ENCODE peak calls at places on chromosome 1, in four cellular contexts. T is GM12878, I is GM12891, X is K562. N is an unnamed sample.

GRCh38 chr1:18140411-18140810 is 32.8 kb downstream of the IGSF21 start:
- DNase-seq in T (no peak), I (no peak), X (no peak), N (no peak)

GRCh38 chr1:18908911-18909771 is 6.8 kb upstream of the ALDH4A1 start:
- DNase-seq in X (peak), I (no peak), T (no peak), N (no peak)

GRCh38 chr1:31707711-31708110 is 3.9 kb upstream of the COL16A1 start:
- DNase-seq in X (no peak), T (peak), I (no peak), N (no peak)

GRCh38 chr1:243433737-243434370 is 178.0 kb downstream of the SDCCAG8 start:
- DNase-seq in I (no peak), X (no peak), T (no peak), N (no peak)

GRCh38 chr1:29355375-29355774 is 119.1 kb downstream of the PTPRU start:
- DNase-seq in X (no peak), I (no peak), T (no peak), N (no peak)

GRCh38 chr1:201675143-201675542 is 136.2 kb downstream of the NAV1 start:
- DNase-seq in I (no peak), X (no peak), T (no peak), N (no peak)

GRCh38 chr1:188904201-188904600 is 1573.5 kb downstream of the BRINP3 start:
- DNase-seq in T (no peak), I (no peak), X (no peak), N (no peak)

GRCh38 chr1:69913967-69914366 is 291.4 kb downstream of the LRRC40 start:
- DNase-seq in X (no peak), T (no peak), I (no peak), N (no peak)

GRCh38 chr1:53079251-53079650 is 17.2 kb downstream of the PODN start:
- DNase-seq in X (no peak), I (no peak), T (no peak), N (no peak)

GRCh38 chr1:3695326-3696217 is 43.3 kb downstream of the TP73 start:
- DNase-seq in X (peak), T (no peak), I (peak), N (no peak)

GRCh38 chr1:76254165-76255043 is 179.9 kb downstream of the ST6GALNAC3 start:
- DNase-seq in X (no peak), T (no peak), I (no peak), N (no peak)

GRCh38 chr1:53266038-53266437 is 27.7 kb upstream of the MAGOH start:
- DNase-seq in I (no peak), T (no peak), X (peak), N (no peak)

GRCh38 chr1:164754088-164754600 is 195.2 kb downstream of the PBX1 start:
- DNase-seq in X (no peak), T (no peak), I (no peak), N (no peak)

GRCh38 chr1:212465311-212465710 is 32.6 kb downstream of the NENF start:
- DNase-seq in T (no peak), X (no peak), I (no peak), N (no peak)

GRCh38 chr1:200184196-200184595 is 156.7 kb downstream of the NR5A2 start:
- DNase-seq in T (no peak), I (no peak), X (no peak), N (peak)

GRCh38 chr1:110668523-110668922 is 6.2 kb downstream of the KCNA3 start:
- DNase-seq in X (no peak), I (no peak), T (no peak), N (no peak)

GRCh38 chr1:66253330-66253921 is 280.5 kb upstream of the SGIP1 start:
- DNase-seq in I (no peak), X (peak), T (peak), N (peak)

GRCh38 chr1:53385276-53385932 is 57.5 kb upstream of the LRP8 start:
- DNase-seq in I (no peak), X (no peak), T (no peak), N (no peak)

GRCh38 chr1:47502746-47503370 is 65.0 kb downstream of the FOXD2 start:
- DNase-seq in X (no peak), T (no peak), I (no peak), N (no peak)

GRCh38 chr1:63264161-63264560 is 58.2 kb upstream of the FOXD3 start:
- DNase-seq in I (no peak), X (no peak), T (no peak), N (no peak)

GRCh38 chr1:46394108-46394871 is at the start of gene FAAH:
- DNase-seq in X (peak), T (no peak), I (no peak), N (no peak)

GRCh38 chr1:155324717-155325595 is 4.3 kb downstream of the RUSC1 start:
- DNase-seq in I (peak), T (no peak), X (peak), N (no peak)

GRCh38 chr1:11495579-11495978 is 16.6 kb downstream of the DISP3 start:
- DNase-seq in X (no peak), I (no peak), T (no peak), N (no peak)

GRCh38 chr1:56526571-56527174 is 52.7 kb downstream of the PLPP3 start:
- DNase-seq in T (peak), I (no peak), X (no peak), N (no peak)

GRCh38 chr1:44643721-44644330 is 30.5 kb downstream of the TMEM53 start:
- DNase-seq in I (no peak), T (no peak), X (no peak), N (no peak)

GRCh38 chr1:205430631-205431305 is 8.9 kb upstream of the LEMD1 start:
- DNase-seq in I (no peak), X (peak), T (peak), N (no peak)

GRCh38 chr1:10663668-10664035 is 132.8 kb downstream of the CASZ1 start:
- DNase-seq in X (no peak), I (no peak), T (no peak), N (no peak)

GRCh38 chr1:2786329-2787162 is 14.9 kb downstream of the TTC34 start:
- DNase-seq in I (peak), T (no peak), X (peak), N (peak)

GRCh38 chr1:245751671-245752070 is 596.9 kb downstream of the KIF26B start:
- DNase-seq in X (no peak), T (no peak), I (no peak), N (no peak)

GRCh38 chr1:100979652-100980051 is 45.9 kb downstream of the DPH5 start:
- DNase-seq in T (no peak), X (no peak), I (no peak), N (no peak)

GRCh38 chr1:84689514-84690396 is 506 bp downstream of the SSX2IP start:
- DNase-seq in I (no peak), T (no peak), X (peak), N (no peak)
- TF ChIP-seq SPI1 in I (no peak), T (no peak), X (no peak), N (no peak)

DNA sequence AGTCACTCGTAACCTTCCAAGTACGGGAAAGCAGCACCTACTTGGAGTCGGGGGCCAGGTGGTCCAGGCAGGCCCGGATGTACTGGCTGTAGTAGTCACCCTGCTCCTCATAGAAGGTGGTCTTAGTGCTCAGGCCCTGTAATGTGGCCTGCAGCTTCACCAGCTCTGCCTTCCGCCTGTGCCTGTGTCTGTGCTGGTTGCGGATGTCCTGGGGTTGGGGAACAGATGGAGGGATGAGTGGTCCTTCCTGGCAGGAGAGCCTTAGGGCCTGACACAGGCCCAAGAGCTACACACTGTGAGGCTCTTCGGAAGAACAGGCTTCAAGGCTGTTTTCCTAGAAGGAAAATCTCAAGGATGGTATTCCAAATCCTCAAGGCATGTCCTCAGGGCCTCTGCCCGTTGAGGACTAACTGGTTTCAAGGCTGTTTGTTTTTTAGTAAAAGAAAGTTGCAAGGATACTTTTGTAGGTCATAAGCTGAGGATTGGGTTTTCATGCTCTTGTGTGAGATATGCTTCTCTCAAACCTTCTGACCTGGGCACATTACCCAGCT is 28.4 kb upstream of the MEF2D start:
- DNase-seq in X (no peak), I (no peak), T (no peak), N (no peak)
- TF ChIP-seq SPI1 in X (no peak), I (no peak), T (no peak), N (no peak)

DNA sequence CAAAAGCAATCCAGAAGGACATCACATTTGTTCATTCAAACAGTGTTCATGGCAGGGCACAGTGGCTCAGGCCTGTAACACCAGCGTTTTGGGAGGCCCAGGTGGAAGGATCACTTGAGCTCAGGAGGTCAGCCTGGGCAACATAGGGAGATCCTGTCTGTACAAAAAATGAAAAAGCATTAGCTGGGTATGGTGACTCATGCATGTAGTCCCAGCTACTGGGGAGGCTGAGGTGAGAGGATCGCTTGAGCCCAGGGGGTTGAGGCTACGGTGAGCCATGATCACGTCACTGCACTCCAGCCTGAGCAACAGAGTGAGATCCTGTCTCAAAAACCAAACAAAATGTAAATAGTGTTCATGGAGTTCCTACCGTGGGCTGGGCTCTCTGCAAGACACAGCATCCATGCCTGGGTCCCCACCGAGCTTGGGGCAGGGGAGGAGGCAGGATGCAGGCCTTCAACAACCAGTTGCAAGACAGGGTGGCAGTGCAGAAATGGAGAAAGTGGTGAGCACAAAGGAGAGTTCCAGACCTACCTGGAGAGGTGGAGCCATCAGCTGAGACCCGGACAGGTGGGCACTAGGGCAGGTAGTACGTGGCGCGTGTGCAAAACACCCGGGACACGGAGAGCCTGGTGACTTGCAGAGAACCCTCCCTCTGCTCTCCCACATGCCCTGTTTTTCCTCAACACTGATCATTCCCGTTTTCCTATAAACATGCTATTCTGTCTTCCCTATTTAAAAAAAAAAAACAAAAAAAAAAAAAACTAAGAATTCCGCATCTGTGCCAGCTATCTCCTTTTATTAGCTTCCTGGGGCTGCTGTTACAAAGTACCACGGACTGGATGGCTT is 138.9 kb downstream of the TOMM20 start:
- DNase-seq in I (no peak), X (no peak), T (no peak), N (no peak)
- TF ChIP-seq SPI1 in I (no peak), X (no peak), T (no peak), N (no peak)

GRCh38 chr1:239363920-239364319 is 22.4 kb upstream of the CHRM3 start:
- DNase-seq in X (no peak), I (no peak), T (no peak), N (peak)
- TF ChIP-seq SPI1 in X (no peak), I (no peak), T (no peak), N (peak)

GRCh38 chr1:7538033-7538432 is 233.1 kb upstream of the VAMP3 start:
- DNase-seq in X (no peak), I (no peak), T (no peak), N (no peak)
- TF ChIP-seq SPI1 in X (no peak), I (no peak), T (no peak), N (no peak)

GRCh38 chr1:99969260-99969728 is 502 bp upstream of the SLC35A3 start:
- DNase-seq in T (no peak), I (peak), X (peak), N (no peak)
- TF ChIP-seq SPI1 in T (no peak), I (no peak), X (no peak), N (no peak)

GRCh38 chr1:184299796-184300195 is 87.0 kb upstream of the C1orf21 start:
- DNase-seq in T (no peak), X (no peak), I (no peak), N (no peak)

GRCh38 chr1:184298321-184299052 is 88.3 kb upstream of the C1orf21 start:
- DNase-seq in X (no peak), I (no peak), T (no peak), N (no peak)

GRCh38 chr1:184300446-184300845 is 86.4 kb upstream of the C1orf21 start:
- DNase-seq in X (no peak), I (no peak), T (no peak), N (no peak)

GRCh38 chr1:184297244-184297750 is 89.5 kb upstream of the C1orf21 start:
- DNase-seq in I (no peak), T (no peak), X (no peak), N (no peak)

DNA sequence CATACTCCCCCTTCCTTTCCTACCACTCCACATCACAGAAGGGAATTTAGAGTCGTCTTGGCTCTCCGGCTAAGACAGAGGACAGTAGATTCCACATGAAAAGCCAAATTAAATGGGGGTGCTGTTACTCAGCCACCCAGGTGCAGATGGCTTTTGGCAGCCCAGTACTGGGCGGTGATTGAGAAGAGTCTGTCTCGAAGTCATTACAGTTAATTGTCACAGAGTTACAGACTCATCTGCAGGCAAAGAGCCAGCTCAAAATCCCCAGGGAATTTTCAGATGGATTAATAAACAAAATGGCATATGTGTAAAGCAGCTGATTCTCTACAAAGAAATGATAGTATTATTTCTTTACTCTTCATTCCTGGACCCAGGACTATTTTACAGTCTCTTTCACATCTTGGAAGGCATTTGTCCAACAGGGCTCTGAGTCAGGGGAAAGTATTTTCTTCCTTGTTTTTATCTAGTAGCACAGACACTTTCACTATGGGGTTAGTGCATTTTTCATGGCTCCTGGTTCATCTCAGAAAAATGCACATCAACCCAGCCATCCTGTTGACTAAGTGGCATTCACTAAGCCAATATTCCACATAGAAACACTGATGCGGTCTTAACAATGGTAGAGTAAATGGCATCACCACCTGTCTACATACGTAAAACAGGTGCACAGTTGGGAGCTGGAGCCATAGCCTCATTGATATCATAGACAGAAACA is 87.6 kb upstream of the C1orf21 start:
- DNase-seq in I (no peak), X (no peak), T (no peak), N (no peak)
- TF ChIP-seq SPI1 in I (no peak), X (no peak), T (no peak), N (no peak)

DNA sequence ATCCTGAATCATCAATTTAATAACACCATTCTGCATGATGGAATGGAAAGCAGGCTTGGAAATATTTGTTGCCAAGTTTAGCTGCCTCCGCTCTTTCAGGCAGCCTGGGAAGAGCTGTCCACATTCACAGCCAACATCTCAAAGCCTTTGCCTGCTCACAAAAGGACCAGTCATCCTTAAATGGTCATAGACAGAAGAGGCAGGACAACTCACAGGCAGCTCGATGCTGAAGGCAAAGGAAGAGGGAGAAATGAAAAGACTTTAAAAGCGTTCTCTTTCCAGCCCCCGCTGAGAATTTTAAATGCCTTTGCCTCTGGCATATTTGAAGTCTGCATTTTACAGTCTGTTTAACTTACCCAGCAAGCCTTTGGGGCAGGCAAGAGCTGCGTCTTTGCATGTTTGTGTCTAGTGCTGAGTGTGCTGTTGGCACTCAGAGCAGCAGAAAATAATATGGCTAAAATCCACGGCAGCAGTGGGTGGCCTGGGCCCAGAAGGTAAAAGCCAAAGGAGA is 68.9 kb downstream of the NMNAT2 start:
- DNase-seq in I (no peak), X (no peak), T (no peak), N (no peak)
- TF ChIP-seq SPI1 in I (no peak), X (no peak), T (no peak), N (no peak)

GRCh38 chr1:91584866-91585265 is 84.2 kb downstream of the CDC7 start:
- DNase-seq in T (no peak), X (no peak), I (no peak), N (no peak)
- TF ChIP-seq SPI1 in T (no peak), X (no peak), I (no peak), N (no peak)

GRCh38 chr1:176560681-176561080 is 97.7 kb downstream of the PAPPA2 start:
- DNase-seq in I (no peak), X (no peak), T (no peak), N (no peak)

GRCh38 chr1:176552217-176552974 is 89.4 kb downstream of the PAPPA2 start:
- DNase-seq in X (no peak), T (no peak), I (no peak), N (no peak)

GRCh38 chr1:176557543-176558258 is 94.7 kb downstream of the PAPPA2 start:
- DNase-seq in I (no peak), X (no peak), T (no peak), N (no peak)

GRCh38 chr1:176559474-176560390 is 96.8 kb downstream of the PAPPA2 start:
- DNase-seq in I (peak), T (no peak), X (peak), N (peak)

DNA sequence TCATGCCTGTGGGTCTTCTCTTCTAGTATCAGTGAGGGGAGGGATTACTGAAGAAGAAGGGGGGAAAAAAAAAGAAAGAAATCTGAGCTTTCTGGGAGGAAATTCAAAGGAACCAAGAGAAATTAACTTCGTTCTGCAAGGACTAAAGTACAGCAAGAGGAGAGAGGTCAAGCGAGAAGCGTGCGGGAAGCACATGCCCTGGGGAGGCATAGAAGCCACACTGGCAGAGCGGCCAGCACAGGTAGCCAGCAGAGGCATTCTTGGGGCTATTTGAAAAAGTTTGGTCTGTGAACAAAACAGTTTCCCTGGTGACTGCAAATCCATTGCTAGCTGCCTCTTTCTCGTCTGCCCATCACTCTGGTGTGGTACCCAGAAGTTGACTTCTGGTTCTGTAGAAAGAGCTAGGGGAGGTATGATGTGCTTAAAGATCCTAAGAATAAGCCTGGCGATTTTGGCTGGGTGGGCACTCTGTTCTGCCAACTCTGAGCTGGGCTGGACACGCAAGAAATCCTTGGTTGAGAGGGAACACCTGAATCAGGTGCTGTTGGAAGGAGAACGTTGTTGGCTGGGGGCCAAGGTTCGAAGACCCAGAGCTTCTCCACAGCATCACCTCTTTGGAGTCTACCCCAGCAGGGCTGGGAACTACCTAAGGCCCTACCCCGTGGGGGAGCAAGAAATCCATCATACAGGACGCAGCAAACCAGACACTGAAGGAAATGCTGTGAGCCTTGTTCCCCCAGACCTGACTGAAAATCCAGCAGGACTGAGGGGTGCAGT is 93.1 kb downstream of the PAPPA2 start:
- DNase-seq in X (no peak), I (no peak), T (no peak), N (no peak)
- TF ChIP-seq SPI1 in X (no peak), I (no peak), T (no peak), N (no peak)

N was measured in HL-60.